ENCODE peak calls at places on chromosomes 6 and 20, in nine cellular contexts. S is activated naive CD4-positive, alpha-beta T cell treated with anti-CD3 and anti-CD28 coated beads for 36 hours; H is left cardiac atrium; O is A549; Q is sigmoid colon; N is stimulated activated CD4-positive, alpha-beta T cell treated with anti-CD3 and anti-CD28 coated beads, Interleukin-1b, Interleukin-23, amount 100 ng/mL, for 4 hours; E is lung; J is activated naive CD8-positive, alpha-beta T cell treated with anti-CD3 and anti-CD28 coated beads for 36 hours; F is stimulated activated naive CD8-positive, alpha-beta T cell treated with anti-CD3 and anti-CD28 coated beads, Interleukin-15, Interleukin-2, amounts not matched to agents 100 U/mL and 50 U/mL, for 24 hours. V is an unnamed sample.

GRCh38 chr6:32825966-32826365 is 9.2 kb upstream of the HLA-DOB start:
- DNase-seq in N (no peak), F (no peak), J (no peak), H (no peak), Q (no peak), O (no peak), S (no peak), E (no peak), V (peak; percentile 30)

GRCh38 chr20:19552144-19552895 is 205.7 kb upstream of the RIN2 start:
- DNase-seq in J (no peak), S (peak; percentile 17), Q (peak; percentile 77), F (no peak), N (no peak), O (peak; percentile 19), E (peak; percentile 66), H (no peak), V (peak; percentile 45)

GRCh38 chr6:139568956-139569538 is 194.6 kb upstream of the CITED2 start:
- DNase-seq in S (no peak), F (no peak), O (no peak), H (no peak), J (no peak), Q (no peak), N (no peak), E (no peak), V (no peak)

GRCh38 chr6:136466789-136467585 is 83.2 kb downstream of the MAP7 start:
- DNase-seq in J (no peak), H (no peak), Q (no peak), O (no peak), N (no peak), E (no peak), S (no peak), F (no peak), V (no peak)

GRCh38 chr20:22471156-22471836 is 113.1 kb downstream of the FOXA2 start:
- DNase-seq in S (no peak), H (no peak), O (peak; percentile 56), Q (no peak), N (no peak), E (no peak), J (no peak), F (no peak), V (no peak)

GRCh38 chr20:3106658-3107463 is 22.3 kb upstream of the AVP start:
- DNase-seq in H (no peak), F (no peak), O (no peak), E (no peak), J (no peak), Q (no peak), N (no peak), S (no peak), V (no peak)

GRCh38 chr6:104623052-104623690 is 236.5 kb downstream of the HACE1 start:
- DNase-seq in F (no peak), S (peak; percentile 7), Q (no peak), O (peak; percentile 2), J (no peak), N (no peak), H (no peak), E (no peak), V (no peak)

GRCh38 chr6:138986578-138986977 is 1.5 kb downstream of the REPS1 start:
- DNase-seq in F (no peak), S (no peak), Q (no peak), J (no peak), H (no peak), N (no peak), E (no peak), O (no peak), V (no peak)

GRCh38 chr6:42911171-42912021 is 4.5 kb upstream of the PTCRA start:
- DNase-seq in O (no peak), N (no peak), E (no peak), S (no peak), F (no peak), Q (no peak), H (no peak), J (no peak), V (no peak)

V was measured in T47D.